ENCODE peak calls at places on chromosomes 16 and 17, in five cellular contexts. P is body of pancreas, Q is left lung, Z is cardiac muscle cell, M is fibroblast of lung. W is an unnamed sample.

GRCh38 chr16:2428051-2428786 is 1.0 kb upstream of the CCNF start:
- DNase-seq in Q (no peak), P (peak; percentile 61), M (peak; percentile 9), Z (peak; percentile 38), W (peak; percentile 13)

GRCh38 chr17:27473190-27473747 is 17.0 kb downstream of the KSR1 start:
- DNase-seq in Q (no peak), M (no peak), Z (no peak), P (no peak), W (no peak)

GRCh38 chr16:76943936-76944335 is 247.1 kb upstream of the MON1B start:
- DNase-seq in Z (peak; percentile 38), P (no peak), Q (no peak), M (no peak), W (no peak)

GRCh38 chr17:41793749-41794602 is 7.5 kb upstream of the JUP start:
- DNase-seq in P (no peak), Q (no peak), M (peak; percentile 68), Z (peak; percentile 67), W (no peak)

GRCh38 chr16:4882261-4882632 is 35.0 kb downstream of the UBN1 start:
- DNase-seq in P (peak; percentile 33), M (peak; percentile 56), Z (peak; percentile 72), Q (no peak), W (no peak)

GRCh38 chr16:51355871-51356270 is 204.8 kb upstream of the SALL1 start:
- DNase-seq in M (no peak), Q (no peak), P (no peak), Z (no peak), W (no peak)

GRCh38 chr16:49559242-49559641 is 185.6 kb downstream of the C16orf78 start:
- DNase-seq in P (no peak), M (no peak), Q (no peak), Z (no peak), W (no peak)

GRCh38 chr17:75457047-75457654 is 716 bp downstream of the TMEM94 start:
- DNase-seq in Z (peak; percentile 54), P (peak; percentile 31), Q (no peak), M (peak; percentile 47), W (peak; percentile 52)

GRCh38 chr16:77834600-77834963 is 46.2 kb downstream of the VAT1L start:
- DNase-seq in Q (no peak), P (no peak), M (peak; percentile 48), Z (peak; percentile 68), W (no peak)

GRCh38 chr16:75942351-75942750 is 216.1 kb upstream of the CPHXL start:
- DNase-seq in P (no peak), Z (no peak), Q (no peak), M (no peak), W (no peak)

GRCh38 chr16:17633146-17633966 is 162.6 kb upstream of the XYLT1 start:
- DNase-seq in Q (no peak), P (no peak), Z (no peak), M (no peak), W (no peak)

GRCh38 chr17:56230660-56231059 is 77.4 kb downstream of the ANKFN1 start:
- DNase-seq in M (peak; percentile 28), P (no peak), Q (no peak), Z (peak; percentile 0), W (no peak)

GRCh38 chr17:2040219-2040827 is 1.5 kb upstream of the OVCA2 start:
- DNase-seq in Z (no peak), P (no peak), Q (no peak), M (no peak), W (no peak)

GRCh38 chr16:3983081-3983520 is 102.6 kb upstream of the CREBBP start:
- DNase-seq in P (peak; percentile 85), Q (no peak), Z (peak; percentile 74), M (peak; percentile 69), W (peak; percentile 61)

GRCh38 chr16:50548659-50549560 is 714 bp downstream of the NKD1 start:
- DNase-seq in M (no peak), P (peak; percentile 40), Q (no peak), Z (peak; percentile 18), W (no peak)

GRCh38 chr17:61601297-61601696 is 10.3 kb upstream of the NACA2 start:
- DNase-seq in M (no peak), Q (no peak), Z (no peak), P (no peak), W (no peak)

GRCh38 chr17:40559016-40559853 is 6.0 kb downstream of the CCR7 start:
- DNase-seq in Z (peak; percentile 53), M (no peak), Q (no peak), P (peak; percentile 17), W (no peak)

GRCh38 chr17:40558651-40559015 is 6.6 kb downstream of the CCR7 start:
- DNase-seq in Q (no peak), Z (no peak), P (no peak), M (no peak), W (no peak)

GRCh38 chr17:40556884-40557414 is 8.3 kb downstream of the CCR7 start:
- DNase-seq in Z (peak; percentile 50), Q (no peak), P (peak; percentile 17), M (no peak), W (no peak)

GRCh38 chr17:40557531-40558299 is 7.6 kb downstream of the CCR7 start:
- DNase-seq in P (peak; percentile 11), M (no peak), Z (peak; percentile 67), Q (no peak), W (no peak)

GRCh38 chr17:40558300-40558584 is 7.0 kb downstream of the CCR7 start:
- DNase-seq in Q (no peak), Z (no peak), M (no peak), P (peak; percentile 4), W (no peak)
- H3K27ac ChIP-seq in Q (peak overlapping the region; percentile 64), Z (no peak overlapping the region), M (no peak overlapping the region), P (no peak overlapping the region), W (no peak overlapping the region)

GRCh38 chr16:68553186-68553585 is 14.1 kb downstream of the ZFP90 start:
- DNase-seq in P (no peak), Q (no peak), Z (no peak), M (no peak), W (no peak)
- H3K36me3 ChIP-seq in P (peaks cover 4% of the 10 kb centered on the region), Q (peaks cover 97% of the 10 kb centered on the region), Z (peaks cover 18% of the 10 kb centered on the region), M (no peaks in the 10 kb centered on the region), W (peaks cover 5% of the 10 kb centered on the region)

GRCh38 chr16:81611721-81612120 is 167.1 kb downstream of the CMIP start:
- DNase-seq in M (no peak), Z (no peak), Q (no peak), P (no peak), W (no peak)
- H3K27ac ChIP-seq in M (no peak overlapping the region), Z (no peak overlapping the region), Q (peak overlapping the region; percentile 53), P (no peak overlapping the region), W (no peak overlapping the region)

GRCh38 chr17:50469005-50469605 is 425 bp upstream of the CHAD start:
- DNase-seq in M (no peak), Z (no peak), P (no peak), Q (peak; percentile 71), W (no peak)

GRCh38 chr17:50471009-50471905 is 2.6 kb upstream of the CHAD start:
- DNase-seq in Z (no peak), M (no peak), Q (peak; percentile 65), P (no peak), W (no peak)

GRCh38 chr17:50470451-50470850 is 1.8 kb upstream of the CHAD start:
- DNase-seq in Z (no peak), M (no peak), P (no peak), Q (peak; percentile 10), W (no peak)

GRCh38 chr17:50468120-50469004 is at the start of gene CHAD:
- DNase-seq in Q (no peak), P (no peak), M (no peak), Z (peak; percentile 34), W (no peak)

DNA sequence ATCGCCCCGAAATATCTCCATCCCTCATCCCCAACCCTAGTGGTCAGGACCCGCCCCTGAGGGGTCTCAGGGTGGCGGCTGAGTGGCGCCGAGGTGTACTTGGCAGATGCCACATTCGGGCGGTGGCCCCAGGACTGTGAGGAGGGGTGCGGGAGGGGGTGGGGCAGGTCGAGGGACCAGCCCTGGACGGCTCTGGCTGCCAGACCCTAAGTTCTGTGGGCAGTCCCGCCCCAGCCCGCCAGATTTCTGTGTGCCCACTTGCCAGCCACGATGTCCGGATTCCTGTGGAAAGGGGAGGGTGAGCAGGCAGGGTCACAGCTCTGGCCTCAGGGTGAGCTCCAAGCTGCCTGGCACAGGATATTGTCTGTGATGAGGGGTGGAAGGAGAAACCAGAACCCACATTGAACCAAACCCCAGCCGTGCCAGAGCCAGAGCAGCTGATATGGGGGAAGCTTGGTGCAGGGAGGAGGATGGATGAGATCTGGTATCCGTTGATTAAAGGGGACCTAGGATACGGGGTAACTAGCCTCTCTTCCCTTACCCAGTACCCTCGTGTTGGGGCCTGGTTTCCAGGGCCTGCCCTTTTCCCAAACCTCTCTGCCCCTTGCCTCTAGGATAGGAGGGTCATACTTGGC is 1.1 kb upstream of the CHAD start:
- DNase-seq in Z (no peak), P (no peak), Q (peak; percentile 53), M (no peak), W (no peak)
- H3K36me3 ChIP-seq in Z (peaks cover 7% of the 10 kb centered on the region), P (no peaks in the 10 kb centered on the region), Q (peaks cover 25% of the 10 kb centered on the region), M (no peaks in the 10 kb centered on the region), W (no peaks in the 10 kb centered on the region)

DNA sequence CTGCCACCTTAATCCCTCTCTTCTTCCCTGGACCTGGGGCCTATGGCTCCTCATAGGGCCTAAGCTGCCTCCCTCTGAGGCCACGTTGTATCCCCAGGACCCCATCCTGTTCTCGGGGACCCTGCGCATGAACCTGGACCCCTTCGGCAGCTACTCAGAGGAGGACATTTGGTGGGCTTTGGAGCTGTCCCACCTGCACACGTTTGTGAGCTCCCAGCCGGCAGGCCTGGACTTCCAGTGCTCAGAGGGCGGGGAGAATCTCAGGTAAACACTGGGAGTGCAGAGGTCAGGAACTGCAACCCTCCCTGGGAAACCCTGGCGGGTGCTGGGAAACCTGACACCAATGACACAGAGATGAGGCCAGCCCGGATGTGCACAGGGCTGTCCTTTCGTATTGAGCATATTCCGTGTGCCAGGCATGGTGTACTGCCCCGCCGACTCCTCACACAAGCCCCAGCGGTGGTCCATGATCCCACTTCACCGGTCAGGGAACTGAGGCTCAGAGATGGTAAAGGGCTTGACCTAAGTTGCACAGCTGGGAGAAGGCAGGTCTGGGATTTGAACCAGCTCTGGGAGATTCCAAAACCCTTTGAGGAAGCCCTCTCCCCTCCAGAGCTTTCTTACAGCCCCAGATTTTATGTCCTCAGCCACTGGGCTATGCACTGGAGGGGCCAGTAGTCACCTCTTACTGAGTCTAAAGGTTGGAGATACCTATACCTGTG is 22.9 kb downstream of the ANKRD40 start:
- DNase-seq in P (peak; percentile 87), M (no peak), Z (no peak), Q (no peak), W (no peak)
- H3K27ac ChIP-seq in P (peak overlapping the region; percentile 54), M (no peak overlapping the region), Z (no peak overlapping the region), Q (no peak overlapping the region), W (no peak overlapping the region)

GRCh38 chr17:63579633-63580032 is 21.1 kb upstream of the TACO1 start:
- DNase-seq in M (no peak), P (peak; percentile 22), Z (no peak), Q (no peak), W (no peak)
- H3K36me3 ChIP-seq in M (peaks cover 10% of the 10 kb centered on the region), P (no peaks in the 10 kb centered on the region), Z (peaks cover 22% of the 10 kb centered on the region), Q (peaks cover 58% of the 10 kb centered on the region), W (peaks cover 8% of the 10 kb centered on the region)